ENCODE peak calls at places on chromosomes 7 and 10, in six cellular contexts. F is upper lobe of left lung, A is endodermal cell, Z is ovary, B is cardiac fibroblast, E is endothelial cell of umbilical vein. U is an unnamed sample.
A peak's percentile ranks its signal among the peaks of the same experiment; 100 is the strongest.

GRCh38 chr10:30770229-30770628 is 140.7 kb upstream of the LYZL2 start:
- DNase-seq in E (no peak), A (no peak), Z (no peak), B (no peak), F (no peak), U (no peak)

GRCh38 chr7:147775564-147775963 is 815.0 kb upstream of the C7orf33 start:
- DNase-seq in B (no peak), E (no peak), Z (no peak), F (no peak), A (no peak), U (no peak)

GRCh38 chr7:8176370-8177081 is 85.4 kb downstream of the ICA1 start:
- DNase-seq in A (no peak), B (no peak), E (no peak), F (no peak), Z (no peak), U (peak; percentile 94)

GRCh38 chr7:48158404-48158803 is 12.9 kb upstream of the ABCA13 start:
- DNase-seq in A (no peak), F (no peak), Z (no peak), B (no peak), E (no peak), U (no peak)

GRCh38 chr10:59346321-59346720 is 16.0 kb downstream of the FAM13C start:
- DNase-seq in Z (no peak), A (no peak), B (peak; percentile 23), E (no peak), F (no peak), U (no peak)

GRCh38 chr10:132132391-132132841 is 54.3 kb upstream of the DPYSL4 start:
- DNase-seq in A (no peak), Z (no peak), F (no peak), E (no peak), B (no peak), U (no peak)

GRCh38 chr10:33883881-33884280 is 549.4 kb upstream of the NRP1 start:
- DNase-seq in E (no peak), B (no peak), A (no peak), F (no peak), Z (no peak), U (no peak)

GRCh38 chr10:78424721-78425120 is 391.1 kb downstream of the RPS24 start:
- DNase-seq in A (peak; percentile 70), B (peak; percentile 39), E (peak; percentile 32), F (no peak), Z (no peak), U (peak; percentile 16)

GRCh38 chr7:116417593-116418345 is 81.8 kb upstream of the CAV2 start:
- DNase-seq in E (peak; percentile 65), B (peak; percentile 54), Z (no peak), A (no peak), F (no peak), U (no peak)

GRCh38 chr10:17735166-17735941 is 16.6 kb upstream of the TMEM236 start:
- DNase-seq in B (peak; percentile 84), A (no peak), E (peak; percentile 81), Z (no peak), F (no peak), U (no peak)

GRCh38 chr7:22851140-22851539 is 28.5 kb upstream of the TOMM7 start:
- DNase-seq in Z (no peak), A (peak; percentile 17), E (no peak), F (no peak), B (no peak), U (no peak)

GRCh38 chr10:118594392-118595063 is 920 bp downstream of the PRLHR start:
- DNase-seq in A (peak; percentile 98), Z (peak; percentile 35), E (peak; percentile 35), F (peak; percentile 89), B (peak; percentile 47), U (peak; percentile 13)

GRCh38 chr10:101011517-101012423 is 12.2 kb downstream of the LZTS2 start:
- DNase-seq in A (peak; percentile 81), B (peak; percentile 34), F (peak; percentile 43), E (no peak), Z (no peak), U (no peak)

GRCh38 chr7:77703220-77703472 is 6.9 kb downstream of the RSBN1L start:
- DNase-seq in A (no peak), B (no peak), E (no peak), F (no peak), Z (no peak), U (no peak)

GRCh38 chr7:101164071-101164840 is 1.1 kb downstream of the VGF start:
- DNase-seq in E (peak; percentile 38), F (peak; percentile 87), Z (no peak), A (peak; percentile 93), B (peak; percentile 72), U (no peak)

GRCh38 chr7:44590910-44591309 is 8.9 kb upstream of the TMED4 start:
- DNase-seq in F (no peak), A (no peak), Z (no peak), B (no peak), E (no peak), U (no peak)

GRCh38 chr7:45625714-45626440 is 51.7 kb downstream of the ADCY1 start:
- DNase-seq in A (no peak), F (no peak), E (no peak), Z (no peak), B (no peak), U (no peak)

GRCh38 chr7:134058980-134059379 is 68.2 kb upstream of the LRGUK start:
- DNase-seq in Z (no peak), E (no peak), A (no peak), F (no peak), B (peak; percentile 13), U (no peak)

GRCh38 chr10:70604106-70604505 is 1.6 kb upstream of the PRF1 start:
- DNase-seq in E (no peak), B (no peak), Z (no peak), F (no peak), A (no peak), U (no peak)

GRCh38 chr7:130951303-130951975 is 217.4 kb upstream of the KLF14 start:
- DNase-seq in A (no peak), F (no peak), Z (no peak), B (no peak), E (no peak), U (peak; percentile 55)

GRCh38 chr10:5293691-5294550 is 70.8 kb upstream of the UCN3 start:
- DNase-seq in B (peak; percentile 44), A (peak; percentile 99), E (peak; percentile 44), Z (no peak), F (peak; percentile 36), U (peak; percentile 59)

GRCh38 chr10:26212511-26212910 is 4.1 kb upstream of the GAD2 start:
- DNase-seq in F (no peak), Z (no peak), E (no peak), A (peak; percentile 44), B (no peak), U (no peak)

GRCh38 chr7:108348913-108349312 is 107.3 kb downstream of the NRCAM start:
- DNase-seq in A (no peak), F (no peak), B (peak; percentile 89), E (no peak), Z (no peak), U (no peak)

DNA sequence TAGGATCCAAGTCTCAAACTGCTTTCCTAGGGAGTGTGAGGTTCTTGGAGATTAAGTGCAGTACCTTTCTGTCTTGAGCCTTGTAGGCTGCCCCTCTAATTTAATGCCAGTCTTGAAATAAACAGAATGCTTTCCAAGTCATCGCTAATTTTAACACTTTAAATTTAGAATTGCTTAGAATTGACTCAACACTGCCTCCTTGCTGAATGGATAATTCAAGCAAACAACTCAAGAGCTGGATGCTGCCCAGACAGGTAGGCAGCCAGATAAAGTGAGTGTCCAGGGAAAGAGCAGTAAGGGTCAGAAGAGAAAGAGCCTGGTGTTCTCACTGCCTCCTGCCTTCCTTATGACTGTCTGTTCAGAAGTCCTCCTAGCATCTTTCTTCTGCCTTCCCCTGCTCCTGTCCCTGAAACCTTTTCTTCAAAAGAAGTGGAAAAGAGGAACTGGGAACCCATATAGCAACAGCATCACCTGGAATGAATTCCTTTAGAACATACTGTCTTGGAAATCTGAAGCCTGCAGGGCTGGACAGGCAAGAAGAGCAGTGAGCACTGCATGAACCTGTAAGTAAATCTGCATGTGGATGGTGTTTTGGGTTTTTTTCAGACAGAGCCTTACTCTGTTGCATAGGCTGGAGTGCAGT is 3.1 kb upstream of the GOT1 start:
- DNase-seq in E (peak; percentile 9), Z (no peak), A (no peak), F (no peak), B (no peak), U (no peak)
- TF ChIP-seq CTCF in E (peak; percentile 4), Z (no peak), A (peak; percentile 64), F (no peak), B (peak; percentile 16), U (no peak)

DNA sequence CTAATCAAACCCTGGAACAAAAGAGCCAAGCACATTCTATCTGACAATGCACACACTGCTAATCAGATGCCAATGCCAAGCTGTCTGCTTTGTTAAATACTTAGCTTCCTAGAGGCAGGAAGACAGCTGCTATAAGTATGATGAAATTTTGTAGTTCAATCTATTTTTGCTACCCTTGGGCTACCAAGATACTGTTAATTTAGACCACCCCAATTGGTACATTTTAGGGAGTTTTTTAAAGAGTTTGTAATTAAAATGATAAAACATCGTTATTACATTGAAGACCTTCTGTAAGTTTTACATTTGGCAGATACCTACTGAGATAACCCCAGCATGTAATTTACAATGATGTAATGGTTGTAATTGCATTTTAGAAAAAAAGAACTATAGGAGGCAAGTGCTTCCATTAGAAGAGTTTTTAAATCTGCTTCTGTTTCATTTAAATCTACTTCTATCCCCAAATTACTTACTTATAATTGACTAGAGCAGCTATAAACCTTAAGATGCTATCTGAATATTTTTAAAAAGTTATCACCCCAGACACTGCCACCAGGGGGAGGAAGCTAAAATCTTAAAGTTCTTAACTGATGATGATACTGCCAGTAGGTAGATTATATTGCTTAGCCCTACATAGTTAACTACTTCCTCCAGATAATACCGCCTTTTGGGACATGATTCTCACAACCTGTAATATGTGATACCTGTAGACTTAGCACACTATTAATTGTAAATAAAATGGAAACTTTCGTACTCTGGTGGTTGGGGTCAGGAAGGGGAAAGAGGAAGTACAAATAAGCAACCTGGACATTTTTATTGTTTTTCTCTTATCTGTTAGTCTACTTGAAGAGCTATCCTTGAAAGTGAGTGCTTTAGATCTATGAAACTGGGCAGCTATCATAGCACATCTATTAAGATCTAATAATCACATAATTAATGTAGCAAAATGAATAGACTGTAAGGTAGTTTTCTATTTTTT is 268.8 kb downstream of the ADK start:
- DNase-seq in E (peak; percentile 49), Z (no peak), A (no peak), F (no peak), B (peak; percentile 15), U (peak; percentile 45)
- H3K4me3 ChIP-seq in E (no peak overlapping the region), Z (no peak overlapping the region), A (no peak overlapping the region), F (no peak overlapping the region), B (no peak overlapping the region), U (no peak overlapping the region)

GRCh38 chr7:106793015-106793651 is 71.9 kb upstream of the PIK3CG start:
- DNase-seq in E (no peak), F (no peak), B (peak; percentile 18), A (peak; percentile 62), Z (no peak), U (peak; percentile 58)
- TF ChIP-seq CTCF in E (peak; percentile 36), F (no peak), B (peak; percentile 40), A (peak; percentile 89), Z (peak; percentile 48), U (peak; percentile 48)

GRCh38 chr10:99233680-99234018 is 2.0 kb downstream of the HPSE2 start:
- DNase-seq in E (no peak), F (peak; percentile 36), A (no peak), B (peak; percentile 1), Z (no peak), U (no peak)

GRCh38 chr10:99235872-99236626 is 397 bp upstream of the HPSE2 start:
- DNase-seq in E (no peak), A (peak; percentile 83), Z (no peak), F (peak; percentile 32), B (peak; percentile 4), U (no peak)

GRCh38 chr10:99234067-99234738 is 1.4 kb downstream of the HPSE2 start:
- DNase-seq in F (peak; percentile 89), A (peak; percentile 84), B (peak; percentile 52), E (peak; percentile 26), Z (peak; percentile 13), U (peak; percentile 87)

GRCh38 chr10:99235469-99235871 is at the start of gene HPSE2:
- DNase-seq in A (peak; percentile 71), Z (no peak), E (no peak), B (no peak), F (peak; percentile 36), U (no peak)

GRCh38 chr10:99234739-99235468 is 748 bp downstream of the HPSE2 start:
- DNase-seq in Z (no peak), B (peak; percentile 10), E (no peak), A (peak; percentile 44), F (no peak), U (no peak)
- H3K4me3 ChIP-seq in Z (peak overlapping the region; percentile 48), B (no peak overlapping the region), E (no peak overlapping the region), A (peak overlapping the region; percentile 83), F (no peak overlapping the region), U (no peak overlapping the region)

U was measured in GM12865.